ENCODE peak calls at places on chromosomes 11 and 22, in seven cellular contexts. N is EL, F is ureter, Q is neuronal stem cell, O is DMS53, E is AG08395, Z is mucosa of descending colon. U is an unnamed sample.

GRCh38 chr11:61699737-61700160 is 19.6 kb downstream of the DAGLA start:
- DNase-seq in N (no peak), F (no peak), Q (no peak), O (peak), E (no peak), Z (peak), U (peak)

GRCh38 chr22:35598396-35598710 is 18.8 kb downstream of the MB start:
- DNase-seq in N (no peak), F (no peak), Q (no peak), O (no peak), E (no peak), Z (no peak), U (no peak)

GRCh38 chr22:36862251-36863242 is 1.7 kb downstream of the NCF4 start:
- DNase-seq in N (no peak), F (no peak), Q (no peak), O (no peak), E (no peak), Z (peak), U (no peak)

GRCh38 chr11:11016123-11016522 is 158.3 kb upstream of the ZBED5 start:
- DNase-seq in N (no peak), F (no peak), Q (no peak), O (no peak), E (no peak), Z (no peak), U (no peak)

GRCh38 chr11:8533332-8533731 is 60.7 kb downstream of the STK33 start:
- DNase-seq in N (no peak), F (no peak), Q (no peak), O (peak), E (no peak), Z (no peak), U (no peak)

GRCh38 chr11:19275496-19275895 is 34.8 kb upstream of the E2F8 start:
- DNase-seq in N (peak), F (no peak), Q (no peak), O (no peak), E (peak), Z (no peak), U (peak)

GRCh38 chr22:50473088-50473487 is 1.7 kb downstream of the SBF1 start:
- DNase-seq in N (no peak), F (no peak), Q (no peak), O (peak), E (no peak), Z (no peak), U (peak)

GRCh38 chr11:19648321-19648720 is 64.3 kb upstream of the NAV2 start:
- DNase-seq in N (no peak), F (no peak), Q (no peak), O (peak), E (no peak), Z (no peak), U (no peak)

GRCh38 chr11:119207300-119207570 is 1.1 kb downstream of the CBL start:
- DNase-seq in N (no peak), F (no peak), Q (no peak), O (no peak), E (no peak), Z (no peak), U (peak)

GRCh38 chr11:69102732-69103615 is 52.8 kb upstream of the SMIM38 start:
- DNase-seq in N (no peak), F (no peak), Q (no peak), O (no peak), E (no peak), Z (no peak), U (peak)

GRCh38 chr11:107591446-107592236 is 694 bp downstream of the ELMOD1 start:
- DNase-seq in N (peak), F (no peak), Q (peak), O (peak), E (peak), Z (no peak), U (no peak)

GRCh38 chr11:124669193-124669592 is 4.3 kb downstream of the SIAE start:
- DNase-seq in N (peak), F (peak), Q (no peak), O (peak), E (peak), Z (peak), U (peak)

GRCh38 chr11:129645943-129646342 is 169.7 kb upstream of the TMEM45B start:
- DNase-seq in N (no peak), F (no peak), Q (no peak), O (no peak), E (no peak), Z (no peak), U (no peak)

GRCh38 chr11:6200975-6201374 is 2.0 kb downstream of the OR52W1 start:
- DNase-seq in N (no peak), F (no peak), Q (no peak), O (no peak), E (no peak), Z (no peak), U (no peak)

GRCh38 chr11:28674432-28675076 is 566.4 kb downstream of the METTL15 start:
- DNase-seq in N (peak), F (no peak), Q (peak), O (peak), E (peak), Z (no peak), U (peak)

GRCh38 chr22:37300551-37301017 is 18.3 kb downstream of the CYTH4 start:
- DNase-seq in N (no peak), F (no peak), Q (no peak), O (no peak), E (no peak), Z (no peak), U (no peak)

GRCh38 chr11:26730711-26731460 is 9.0 kb upstream of the SLC5A12 start:
- DNase-seq in N (peak), F (no peak), Q (no peak), O (peak), E (peak), Z (no peak), U (no peak)

GRCh38 chr22:34414467-34415440 is 494.5 kb upstream of the LARGE1 start:
- DNase-seq in N (peak), F (peak), Q (peak), O (peak), E (peak), Z (peak), U (peak)

GRCh38 chr22:20105456-20106204 is 10.3 kb upstream of the RANBP1 start:
- DNase-seq in N (no peak), F (no peak), Q (no peak), O (no peak), E (no peak), Z (peak), U (no peak)

GRCh38 chr11:109939176-109939810 is 153.9 kb upstream of the ZC3H12C start:
- DNase-seq in N (peak), F (no peak), Q (peak), O (peak), E (peak), Z (no peak), U (peak)

GRCh38 chr11:14499178-14499559 is 442 bp downstream of the COPB1 start:
- DNase-seq in N (peak), F (peak), Q (no peak), O (peak), E (peak), Z (peak), U (no peak)